ENCODE peak calls at places on chromosomes 4 and X, in eight cellular contexts. S is MCF 10A; U is left ventricle myocardium inferior; I is epithelial cell of esophagus; H is chondrocyte; Z is neural crest cell; B is OCI-LY7; X is CD8-positive, alpha-beta T cell. O is an unnamed sample.

GRCh38 chr4:47526281-47526680 is 41.2 kb downstream of the ATP10D start:
- DNase-seq in S (no peak), U (no peak), I (peak), H (no peak), Z (no peak), B (no peak), X (no peak), O (no peak)

GRCh38 chr4:105192910-105193309 is 46.2 kb downstream of the TET2 start:
- DNase-seq in S (no peak), U (no peak), I (no peak), H (no peak), Z (no peak), B (no peak), X (no peak), O (no peak)

GRCh38 chrX:153374426-153374825 is 26.7 kb downstream of the PNMA6E start:
- DNase-seq in S (no peak), U (no peak), I (no peak), H (no peak), Z (no peak), B (peak), X (no peak), O (no peak)

GRCh38 chr4:179292443-179292842 is 1850.2 kb upstream of the AGA start:
- DNase-seq in S (peak), U (no peak), I (peak), H (no peak), Z (no peak), B (no peak), X (no peak), O (no peak)

GRCh38 chrX:17081969-17082368 is 135.5 kb downstream of the REPS2 start:
- DNase-seq in S (no peak), U (no peak), I (no peak), H (no peak), Z (no peak), B (no peak), X (no peak), O (no peak)

GRCh38 chrX:8846271-8846670 is 45.1 kb upstream of the FAM9A start:
- DNase-seq in S (no peak), U (no peak), I (no peak), H (no peak), Z (no peak), B (no peak), X (no peak), O (no peak)

GRCh38 chr4:26822546-26822945 is 38.1 kb upstream of the STIM2 start:
- DNase-seq in S (no peak), U (no peak), I (peak), H (no peak), Z (no peak), B (peak), X (no peak), O (no peak)

GRCh38 chrX:928606-929005 is 283.8 kb downstream of the CRLF2 start:
- DNase-seq in S (no peak), U (no peak), I (no peak), H (no peak), Z (no peak), B (no peak), X (no peak), O (no peak)

GRCh38 chrX:142505839-142506238 is 300.7 kb upstream of the MAGEC2 start:
- DNase-seq in S (no peak), U (no peak), I (no peak), H (no peak), Z (no peak), B (no peak), X (no peak), O (no peak)

GRCh38 chr4:83661359-83661758 is 125.5 kb downstream of the GPAT3 start:
- DNase-seq in S (no peak), U (no peak), I (no peak), H (no peak), Z (no peak), B (no peak), X (no peak), O (no peak)

DNA sequence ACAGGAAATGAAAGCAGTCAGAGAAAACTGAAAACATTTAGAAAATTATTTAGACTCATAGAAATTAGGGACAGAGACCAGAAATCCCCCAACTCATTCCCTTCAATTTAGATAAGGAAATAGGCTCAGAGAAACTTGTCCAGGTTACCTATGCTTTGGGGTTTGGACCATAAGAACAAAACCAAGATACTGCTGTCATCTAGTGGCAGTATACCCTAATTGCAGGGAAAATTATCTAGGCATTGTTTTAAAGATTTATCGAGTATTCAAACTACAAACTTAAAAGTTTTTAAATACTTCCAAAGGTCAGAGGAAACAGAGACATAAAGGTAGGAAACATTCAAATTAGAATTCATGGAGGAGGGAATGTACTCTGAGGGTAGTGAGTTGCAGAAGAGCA is 67.0 kb upstream of the KLHL13 start:
- DNase-seq in S (no peak), U (no peak), I (no peak), H (no peak), Z (no peak), B (no peak), X (no peak), O (no peak)
- TF ChIP-seq CTCF in S (no peak), U (no peak), I (no peak), H (peak), Z (peak), B (peak), X (no peak), O (no peak)

GRCh38 chr4:113112341-113112978 is 63.0 kb downstream of the ANK2 start:
- DNase-seq in S (no peak), U (no peak), I (no peak), H (no peak), Z (no peak), B (no peak), X (no peak), O (no peak)
- TF ChIP-seq CTCF in S (no peak), U (no peak), I (no peak), H (no peak), Z (no peak), B (no peak), X (no peak), O (no peak)

GRCh38 chr4:122007016-122007415 is 55.2 kb upstream of the TRPC3 start:
- DNase-seq in S (no peak), U (no peak), I (no peak), H (no peak), Z (no peak), B (no peak), X (no peak), O (no peak)
- TF ChIP-seq CTCF in S (no peak), U (no peak), I (no peak), H (no peak), Z (no peak), B (no peak), X (no peak), O (no peak)

DNA sequence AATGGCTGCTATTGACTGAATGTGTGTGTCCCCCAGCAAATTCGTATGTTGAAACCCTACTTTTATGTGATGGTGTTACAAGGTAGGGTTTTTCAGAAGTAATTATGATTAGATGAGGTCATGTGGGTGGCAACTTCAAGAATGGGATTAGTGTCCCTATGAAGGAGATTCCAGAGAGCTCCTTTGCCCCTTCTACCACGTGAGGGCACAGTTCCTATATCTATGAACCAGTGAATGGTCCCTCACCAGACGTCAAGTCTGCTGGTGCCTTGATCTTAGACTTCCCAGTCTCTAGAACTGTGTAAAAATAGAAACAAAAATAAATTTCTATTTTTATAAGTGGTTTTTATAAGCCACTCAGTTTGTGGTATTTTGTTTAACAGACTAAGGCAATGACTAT is 1137.6 kb upstream of the IGFBP7 start:
- DNase-seq in S (peak), U (no peak), I (no peak), H (no peak), Z (no peak), B (peak), X (no peak), O (no peak)
- TF ChIP-seq CTCF in S (peak), U (no peak), I (no peak), H (no peak), Z (no peak), B (peak), X (no peak), O (peak)

GRCh38 chrX:68693481-68694410 is 46.3 kb downstream of the STARD8 start:
- DNase-seq in S (no peak), U (peak), I (peak), H (no peak), Z (peak), B (no peak), X (no peak), O (peak)

GRCh38 chrX:68692651-68693050 is 45.2 kb downstream of the STARD8 start:
- DNase-seq in S (no peak), U (no peak), I (no peak), H (no peak), Z (no peak), B (no peak), X (no peak), O (no peak)

GRCh38 chrX:68695206-68695845 is 47.9 kb downstream of the STARD8 start:
- DNase-seq in S (no peak), U (no peak), I (no peak), H (no peak), Z (no peak), B (no peak), X (no peak), O (no peak)

GRCh38 chrX:68696267-68696666 is 48.8 kb downstream of the STARD8 start:
- DNase-seq in S (no peak), U (no peak), I (no peak), H (no peak), Z (no peak), B (no peak), X (no peak), O (no peak)

DNA sequence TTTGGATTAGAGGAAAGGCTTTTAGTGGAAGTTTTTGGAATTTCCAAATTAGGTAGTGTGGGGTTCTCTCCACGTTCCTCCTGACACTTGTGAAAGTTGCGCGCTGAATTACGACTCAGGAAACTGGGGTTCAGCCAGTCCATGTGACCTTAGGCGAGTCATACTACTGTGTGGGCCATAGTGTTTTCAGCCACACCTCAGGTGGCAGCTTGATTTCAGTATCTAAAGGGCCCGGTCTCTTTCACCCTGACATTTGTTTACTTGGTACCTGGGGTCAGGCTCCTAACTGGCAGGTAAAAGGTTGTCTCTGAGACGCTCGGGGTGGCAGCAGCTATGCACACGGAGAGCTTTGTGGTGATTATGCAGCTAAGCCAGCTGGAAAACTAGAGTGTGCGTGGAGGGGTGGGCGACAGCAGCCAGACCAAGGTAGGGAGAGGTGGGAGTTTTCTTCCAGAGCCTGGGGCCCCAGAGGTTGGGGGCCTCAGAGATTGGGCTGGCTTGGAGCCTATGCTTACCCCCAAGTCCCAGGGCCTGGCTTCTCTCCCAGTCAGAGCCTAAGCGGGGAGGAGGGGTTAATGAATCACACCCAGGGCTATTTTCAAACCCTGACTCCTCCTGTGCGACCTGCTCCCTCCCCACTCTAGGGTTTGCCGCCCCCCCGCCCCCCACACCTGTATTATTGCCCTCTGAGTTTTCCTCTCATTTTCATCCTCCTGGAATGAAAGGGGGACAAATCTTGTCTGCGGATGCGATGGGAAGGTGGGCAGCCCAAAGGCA is 47.2 kb downstream of the STARD8 start:
- DNase-seq in S (no peak), U (no peak), I (no peak), H (no peak), Z (no peak), B (no peak), X (no peak), O (no peak)
- TF ChIP-seq CTCF in S (no peak), U (no peak), I (no peak), H (no peak), Z (no peak), B (no peak), X (no peak), O (no peak)

DNA sequence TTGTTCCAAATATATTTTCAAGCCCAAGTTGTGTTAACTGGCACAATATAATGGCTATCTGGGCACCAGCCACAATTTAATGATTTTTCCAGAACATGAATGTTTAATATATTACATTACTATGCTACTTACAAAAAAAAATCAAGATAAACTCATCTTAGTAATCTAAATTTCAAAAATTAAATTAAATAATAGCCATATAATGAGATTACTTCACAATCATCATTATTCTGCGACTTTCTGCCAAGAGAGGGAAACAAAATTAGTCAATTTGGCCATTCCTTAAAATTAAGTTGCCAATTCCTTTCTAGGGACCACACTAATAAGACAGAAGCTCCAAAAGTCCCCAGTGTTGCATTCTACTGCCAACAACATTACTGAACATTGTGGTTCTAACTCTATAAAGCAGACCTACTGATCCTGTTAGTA is 7.5 kb downstream of the NEK1 start:
- DNase-seq in S (no peak), U (no peak), I (no peak), H (no peak), Z (no peak), B (no peak), X (no peak), O (no peak)
- TF ChIP-seq CTCF in S (no peak), U (no peak), I (no peak), H (no peak), Z (no peak), B (no peak), X (no peak), O (no peak)

O was measured in progenitor cell of endocrine pancreas.